ENCODE peak calls at places on chromosome 15, in four cellular contexts. A, T, V and S are unnamed samples.

GRCh38 chr15:42349178-42349577 is 10.1 kb upstream of the CAPN3 start:
- DNase-seq in A (no peak), T (no peak), V (no peak), S (no peak)

GRCh38 chr15:43524254-43524847 is 6.9 kb downstream of the MAP1A start:
- DNase-seq in A (no peak), T (no peak), V (no peak), S (no peak)

GRCh38 chr15:90101130-90101968 is 919 bp downstream of the IDH2 start:
- DNase-seq in A (no peak), T (no peak), V (no peak), S (no peak)

GRCh38 chr15:62749036-62749435 is 293.5 kb upstream of the TPM1 start:
- DNase-seq in A (no peak), T (no peak), V (no peak), S (no peak)

GRCh38 chr15:49620174-49620573 is 444 bp downstream of the FAM227B start:
- DNase-seq in A (no peak), T (no peak), V (no peak), S (no peak)

GRCh38 chr15:85690546-85691226 is 104.0 kb downstream of the KLHL25 start:
- DNase-seq in A (no peak), T (no peak), V (no peak), S (no peak)

GRCh38 chr15:65132841-65133549 is 613 bp downstream of the PDCD7 start:
- DNase-seq in A (no peak), T (peak; percentile 74), V (peak; percentile 26), S (peak; percentile 44)

GRCh38 chr15:67906382-67906781 is 66.5 kb upstream of the RNU6-1 start:
- DNase-seq in A (no peak), T (no peak), V (no peak), S (no peak)

GRCh38 chr15:43939070-43939469 is 112.3 kb downstream of the WDR76 start:
- DNase-seq in A (no peak), T (no peak), V (no peak), S (no peak)

GRCh38 chr15:40104865-40105516 is 3.7 kb downstream of the BMF start:
- DNase-seq in A (peak; percentile 64), T (peak; percentile 93), V (peak; percentile 84), S (peak; percentile 86)

GRCh38 chr15:59501531-59502113 is 63.6 kb downstream of the FAM81A start:
- DNase-seq in A (peak; percentile 47), T (no peak), V (peak; percentile 67), S (no peak)

GRCh38 chr15:74385442-74386132 is 18.1 kb upstream of the CYP11A1 start:
- DNase-seq in A (no peak), T (no peak), V (peak; percentile 40), S (no peak)

GRCh38 chr15:29132110-29132420 is 137.6 kb downstream of the NSMCE3 start:
- DNase-seq in A (no peak), T (no peak), V (no peak), S (peak; percentile 37)

GRCh38 chr15:26082833-26083174 is 219.7 kb upstream of the ATP10A start:
- DNase-seq in A (peak; percentile 0), T (no peak), V (no peak), S (no peak)

GRCh38 chr15:101386967-101387366 is 91.9 kb upstream of the SNRPA1 start:
- DNase-seq in A (no peak), T (no peak), V (no peak), S (no peak)

GRCh38 chr15:83398591-83398990 is 48.5 kb upstream of the SH3GL3 start:
- DNase-seq in A (no peak), T (no peak), V (peak; percentile 59), S (no peak)

GRCh38 chr15:29136815-29137214 is 132.8 kb downstream of the NSMCE3 start:
- DNase-seq in A (no peak), T (no peak), V (no peak), S (no peak)

GRCh38 chr15:99324082-99324620 is 72.9 kb downstream of the LRRC28 start:
- DNase-seq in A (peak; percentile 87), T (no peak), V (peak; percentile 89), S (no peak)

GRCh38 chr15:31352911-31353811 is 26.5 kb downstream of the KLF13 start:
- DNase-seq in A (no peak), T (no peak), V (peak; percentile 52), S (no peak)

GRCh38 chr15:48565560-48566482 is 79.7 kb downstream of the FBN1 start:
- DNase-seq in A (peak; percentile 88), T (no peak), V (peak; percentile 78), S (no peak)

GRCh38 chr15:90315276-90315982 is 36.7 kb upstream of the ZNF774 start:
- DNase-seq in A (no peak), T (peak; percentile 48), V (peak; percentile 50), S (no peak)

GRCh38 chr15:43911235-43911661 is 84.4 kb downstream of the WDR76 start:
- DNase-seq in A (peak; percentile 84), T (no peak), V (peak; percentile 99), S (no peak)